ENCODE peak calls at places on chromosomes 4 and X, in ten cellular contexts. B is ovary, Y is adrenal gland, Q is heart left ventricle, F is transverse colon, Z is right lobe of liver, S is A549, D is HCT116, K is NB4, M is spleen. G is an unnamed sample.
A peak's percentile ranks its signal among the peaks of the same experiment; 100 is the strongest.

GRCh38 chr4:169115897-169116254 is 105.8 kb upstream of the CBR4 start:
- DNase-seq in Q (no peak), S (peak; percentile 48), B (no peak), F (peak; percentile 19), K (no peak), Z (no peak), D (peak; percentile 89), M (no peak), Y (no peak), G (no peak)

GRCh38 chr4:137576437-137576836 is 44.1 kb upstream of the PCDH18 start:
- DNase-seq in Q (no peak), F (no peak), D (no peak), B (no peak), M (no peak), Z (no peak), K (no peak), S (no peak), Y (no peak), G (no peak)

GRCh38 chrX:11893933-11894710 is 136.1 kb downstream of the MSL3 start:
- DNase-seq in M (no peak), Y (no peak), K (no peak), B (no peak), Z (no peak), D (no peak), S (no peak), Q (no peak), F (no peak), G (no peak)

GRCh38 chrX:40373641-40374040 is 207.1 kb upstream of the ATP6AP2 start:
- DNase-seq in S (no peak), M (no peak), Z (no peak), B (no peak), Y (no peak), K (no peak), Q (no peak), D (no peak), F (no peak), G (no peak)

GRCh38 chr4:185797596-185797995 is 14.4 kb downstream of the SORBS2 start:
- DNase-seq in Q (no peak), M (no peak), Z (no peak), S (no peak), K (no peak), D (no peak), F (no peak), B (no peak), Y (no peak), G (no peak)

GRCh38 chr4:6391852-6392188 is 80.6 kb downstream of the PPP2R2C start:
- DNase-seq in S (peak; percentile 13), Z (no peak), K (no peak), M (no peak), Y (no peak), B (no peak), Q (no peak), D (peak; percentile 46), F (no peak), G (no peak)

GRCh38 chrX:108537005-108537404 is 97.4 kb downstream of the COL4A5 start:
- DNase-seq in F (no peak), Z (no peak), D (peak; percentile 13), K (peak; percentile 27), M (no peak), Y (peak; percentile 20), S (peak; percentile 47), Q (no peak), B (no peak), G (no peak)

GRCh38 chr4:5757536-5757935 is 46.5 kb downstream of the EVC start:
- DNase-seq in B (no peak), K (no peak), Y (no peak), D (no peak), Z (no peak), S (no peak), Q (no peak), M (no peak), F (no peak), G (peak; percentile 41)

GRCh38 chrX:149639568-149639967 is 8.0 kb upstream of the TMEM185A start:
- DNase-seq in Z (no peak), S (no peak), Q (no peak), B (no peak), Y (no peak), K (no peak), F (no peak), M (no peak), D (no peak), G (no peak)

GRCh38 chr4:39994356-39994755 is 16.6 kb upstream of the PDS5A start:
- DNase-seq in M (no peak), S (no peak), Y (no peak), Z (no peak), Q (no peak), D (no peak), B (no peak), K (no peak), F (no peak), G (no peak)

GRCh38 chrX:150536455-150537116 is 31.8 kb upstream of the MTM1 start:
- DNase-seq in Q (no peak), F (no peak), S (peak; percentile 28), M (no peak), D (peak; percentile 3), K (peak; percentile 30), Y (no peak), Z (no peak), B (no peak), G (no peak)

GRCh38 chr4:76704133-76704881 is 193.6 kb downstream of the SOWAHB start:
- DNase-seq in K (no peak), S (peak; percentile 91), M (no peak), B (no peak), Z (no peak), D (peak; percentile 68), F (peak; percentile 79), Q (no peak), Y (no peak), G (no peak)

DNA sequence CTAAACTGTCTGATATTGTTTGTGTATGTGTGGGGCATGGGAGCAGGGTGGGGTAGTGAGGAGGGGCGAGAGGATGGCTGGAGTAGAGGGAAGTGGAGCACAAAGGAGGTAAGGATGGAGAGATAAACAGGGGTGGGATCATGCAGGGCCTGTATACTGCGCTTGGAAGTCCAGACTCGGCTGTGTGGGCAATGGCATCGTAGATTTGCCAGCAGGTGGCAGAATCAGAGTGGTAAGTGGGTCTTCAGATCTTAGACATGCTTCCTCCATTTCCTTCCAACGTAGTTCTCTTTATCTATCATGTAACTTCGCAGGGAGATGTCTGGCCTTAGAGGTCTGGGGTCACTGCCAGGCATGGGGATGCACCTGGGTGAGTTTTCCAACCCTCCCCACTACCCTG is 155.5 kb downstream of the PDGFRA start:
- DNase-seq in M (no peak), D (peak; percentile 6), F (peak; percentile 34), Q (no peak), S (peak; percentile 25), Z (no peak), Y (peak; percentile 46), B (peak; percentile 53), K (peak; percentile 43), G (no peak)
- TF ChIP-seq POLR2A in M (no peak), D (no peak), F (no peak), Q (no peak), S (no peak), Z (no peak), Y (no peak), B (no peak), K (no peak), G (no peak)

DNA sequence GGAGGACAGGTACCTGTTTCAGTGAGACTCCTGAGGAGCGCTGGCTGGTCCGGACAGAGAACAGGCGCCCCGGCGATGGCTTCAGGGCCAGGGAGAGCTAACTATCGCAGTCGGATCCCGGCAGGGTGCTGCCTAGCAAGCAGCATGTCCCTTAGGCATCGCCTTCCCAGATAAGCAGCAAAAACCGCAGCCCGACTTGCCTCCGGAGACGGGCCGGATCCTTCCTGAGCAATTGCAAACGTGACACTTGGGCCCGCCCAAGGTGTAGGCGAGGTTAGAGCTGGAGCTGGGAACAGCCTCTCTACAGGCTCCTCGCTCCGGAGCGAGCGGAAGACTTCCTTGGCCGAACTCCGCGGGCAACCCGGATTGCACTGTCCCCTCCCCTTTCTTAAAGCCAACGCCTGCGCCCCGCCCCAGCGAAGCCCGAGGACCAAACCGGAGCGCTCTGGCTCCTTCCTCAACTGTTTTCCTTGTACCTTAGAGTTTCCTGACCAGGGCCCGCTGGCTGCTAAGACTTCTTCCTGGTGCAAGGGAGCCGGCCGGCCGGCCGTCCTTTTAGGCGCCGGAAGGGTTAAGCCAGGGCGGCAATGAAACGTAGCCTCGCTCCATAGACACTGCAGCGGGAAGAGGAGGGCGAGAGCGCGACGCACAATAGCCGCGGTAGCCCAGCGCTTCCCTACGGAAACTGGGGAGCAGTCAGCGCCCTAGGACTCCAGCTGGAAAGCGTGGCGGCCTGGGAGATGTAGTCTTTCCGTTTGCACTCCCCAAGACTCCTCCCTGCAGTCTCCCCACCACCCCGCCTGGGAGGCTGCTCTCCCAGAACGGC is at the start of gene OPHN1:
- DNase-seq in K (no peak), Y (peak; percentile 57), B (peak; percentile 79), Z (peak; percentile 63), M (peak; percentile 81), S (peak; percentile 80), F (peak; percentile 83), D (peak; percentile 55), Q (peak; percentile 81), G (peak; percentile 90)
- TF ChIP-seq POLR2A in K (no peak), Y (no peak), B (no peak), Z (no peak), M (no peak), S (peak; percentile 58), F (peak; percentile 48), D (no peak), Q (peak; percentile 36), G (no peak)

GRCh38 chrX:53435997-53436396 is 1.8 kb upstream of the HSD17B10 start:
- DNase-seq in K (peak; percentile 83), D (peak; percentile 51), F (peak; percentile 67), Q (peak; percentile 57), B (peak; percentile 64), S (peak; percentile 78), M (peak; percentile 86), Y (peak; percentile 65), Z (peak; percentile 62), G (peak; percentile 74)

GRCh38 chrX:53430231-53430630 is 3.9 kb downstream of the HSD17B10 start:
- DNase-seq in F (no peak), M (no peak), Z (no peak), Q (no peak), S (no peak), B (no peak), K (no peak), D (no peak), Y (no peak), G (no peak)

GRCh38 chrX:53437211-53437610 is 3.0 kb upstream of the HSD17B10 start:
- DNase-seq in D (no peak), Q (no peak), B (no peak), Y (no peak), F (no peak), M (no peak), K (no peak), S (no peak), Z (no peak), G (no peak)

GRCh38 chrX:53429755-53430154 is 4.4 kb downstream of the HSD17B10 start:
- DNase-seq in K (no peak), Y (no peak), F (no peak), B (no peak), D (no peak), Z (no peak), Q (no peak), S (no peak), M (no peak), G (no peak)

GRCh38 chrX:53433651-53434639 is at the start of gene HSD17B10:
- DNase-seq in Y (peak; percentile 88), S (peak; percentile 85), Q (peak; percentile 93), K (peak; percentile 95), D (peak; percentile 48), B (peak; percentile 92), Z (peak; percentile 95), M (peak; percentile 97), F (peak; percentile 92), G (peak; percentile 95)
- TF ChIP-seq POLR2A in Y (no peak), S (peak; percentile 81), Q (peak; percentile 44), K (peak; percentile 61), D (peak; percentile 8), B (peak; percentile 63), Z (peak; percentile 67), M (no peak), F (peak; percentile 48), G (peak; percentile 46)

GRCh38 chr4:3433138-3433869 is 8.5 kb upstream of the HGFAC start:
- DNase-seq in D (no peak), K (no peak), M (no peak), F (no peak), B (no peak), Q (no peak), Y (no peak), Z (no peak), S (no peak), G (no peak)
- TF ChIP-seq POLR2A in D (no peak), K (no peak), M (no peak), F (no peak), B (no peak), Q (no peak), Y (no peak), Z (no peak), S (no peak), G (no peak)

G was measured in sigmoid colon.